ENCODE peak calls at places on chromosomes 11 and 22, in five cellular contexts. One of them, this sample, is unnamed.

GRCh38 chr11:12464303-12464702 is 86.9 kb downstream of the PARVA start:
- DNase-seq in T-cell: no peak
- DNase-seq in dermis blood vessel endothelial cell: no peak
- DNase-seq in fibroblast of the conjunctiva: no peak
- DNase-seq in CD8-positive, alpha-beta memory T cell: no peak
- DNase-seq in this sample: no peak

GRCh38 chr22:17733484-17733883 is 40.8 kb downstream of the BID start:
- DNase-seq in T-cell: no peak
- DNase-seq in dermis blood vessel endothelial cell: peak; percentile 62
- DNase-seq in fibroblast of the conjunctiva: no peak
- DNase-seq in CD8-positive, alpha-beta memory T cell: no peak
- DNase-seq in this sample: no peak

GRCh38 chr11:17275376-17276235 is 933 bp upstream of the NUCB2 start:
- DNase-seq in T-cell: no peak
- DNase-seq in dermis blood vessel endothelial cell: peak; percentile 11
- DNase-seq in fibroblast of the conjunctiva: no peak
- DNase-seq in CD8-positive, alpha-beta memory T cell: no peak
- DNase-seq in this sample: no peak

GRCh38 chr22:37330200-37331033 is 48.1 kb downstream of the CYTH4 start:
- DNase-seq in T-cell: no peak
- DNase-seq in dermis blood vessel endothelial cell: peak; percentile 81
- DNase-seq in fibroblast of the conjunctiva: peak; percentile 59
- DNase-seq in CD8-positive, alpha-beta memory T cell: no peak
- DNase-seq in this sample: peak; percentile 72

GRCh38 chr22:36375071-36375980 is 12.4 kb downstream of the MYH9 start:
- DNase-seq in T-cell: no peak
- DNase-seq in dermis blood vessel endothelial cell: peak; percentile 49
- DNase-seq in fibroblast of the conjunctiva: no peak
- DNase-seq in CD8-positive, alpha-beta memory T cell: peak; percentile 10
- DNase-seq in this sample: no peak

GRCh38 chr11:19849107-19849789 is 136.6 kb downstream of the NAV2 start:
- DNase-seq in T-cell: no peak
- DNase-seq in dermis blood vessel endothelial cell: no peak
- DNase-seq in fibroblast of the conjunctiva: no peak
- DNase-seq in CD8-positive, alpha-beta memory T cell: no peak
- DNase-seq in this sample: no peak

GRCh38 chr11:128235446-128235845 is 351.9 kb downstream of the ETS1 start:
- DNase-seq in T-cell: no peak
- DNase-seq in dermis blood vessel endothelial cell: peak; percentile 30
- DNase-seq in fibroblast of the conjunctiva: no peak
- DNase-seq in CD8-positive, alpha-beta memory T cell: no peak
- DNase-seq in this sample: peak; percentile 71

GRCh38 chr22:38451864-38452263 is 3.1 kb downstream of the KCNJ4 start:
- DNase-seq in T-cell: no peak
- DNase-seq in dermis blood vessel endothelial cell: no peak
- DNase-seq in fibroblast of the conjunctiva: no peak
- DNase-seq in CD8-positive, alpha-beta memory T cell: no peak
- DNase-seq in this sample: no peak

GRCh38 chr11:57977709-57978108 is 46.0 kb upstream of the OR9Q1 start:
- DNase-seq in T-cell: no peak
- DNase-seq in dermis blood vessel endothelial cell: no peak
- DNase-seq in fibroblast of the conjunctiva: no peak
- DNase-seq in CD8-positive, alpha-beta memory T cell: no peak
- DNase-seq in this sample: no peak

GRCh38 chr11:42043312-42043711 is 583.9 kb upstream of the LRRC4C start:
- DNase-seq in T-cell: no peak
- DNase-seq in dermis blood vessel endothelial cell: no peak
- DNase-seq in fibroblast of the conjunctiva: no peak
- DNase-seq in CD8-positive, alpha-beta memory T cell: no peak
- DNase-seq in this sample: no peak

GRCh38 chr11:119691701-119692546 is 37.1 kb downstream of the NECTIN1 start:
- DNase-seq in T-cell: no peak
- DNase-seq in dermis blood vessel endothelial cell: no peak
- DNase-seq in fibroblast of the conjunctiva: no peak
- DNase-seq in CD8-positive, alpha-beta memory T cell: no peak
- DNase-seq in this sample: no peak

GRCh38 chr11:10651579-10652361 is 41.8 kb downstream of the IRAG1 start:
- DNase-seq in T-cell: no peak
- DNase-seq in dermis blood vessel endothelial cell: no peak
- DNase-seq in fibroblast of the conjunctiva: no peak
- DNase-seq in CD8-positive, alpha-beta memory T cell: no peak
- DNase-seq in this sample: no peak

GRCh38 chr11:61055776-61056175 is 46.5 kb upstream of the CD5 start:
- DNase-seq in T-cell: no peak
- DNase-seq in dermis blood vessel endothelial cell: no peak
- DNase-seq in fibroblast of the conjunctiva: no peak
- DNase-seq in CD8-positive, alpha-beta memory T cell: no peak
- DNase-seq in this sample: no peak

GRCh38 chr11:79437274-79437980 is 3.4 kb downstream of the TENM4 start:
- DNase-seq in T-cell: no peak
- DNase-seq in dermis blood vessel endothelial cell: no peak
- DNase-seq in fibroblast of the conjunctiva: no peak
- DNase-seq in CD8-positive, alpha-beta memory T cell: no peak
- DNase-seq in this sample: peak; percentile 12

GRCh38 chr11:58525037-58525614 is 17.2 kb upstream of the OR5B21 start:
- DNase-seq in T-cell: peak; percentile 34
- DNase-seq in dermis blood vessel endothelial cell: peak; percentile 4
- DNase-seq in fibroblast of the conjunctiva: no peak
- DNase-seq in CD8-positive, alpha-beta memory T cell: peak; percentile 77
- DNase-seq in this sample: peak; percentile 16

GRCh38 chr11:45710561-45710960 is 45.1 kb upstream of the CHST1 start:
- DNase-seq in T-cell: no peak
- DNase-seq in dermis blood vessel endothelial cell: no peak
- DNase-seq in fibroblast of the conjunctiva: no peak
- DNase-seq in CD8-positive, alpha-beta memory T cell: no peak
- DNase-seq in this sample: no peak

GRCh38 chr11:70473873-70474690 is 75.8 kb downstream of the CTTN start:
- DNase-seq in T-cell: no peak
- DNase-seq in dermis blood vessel endothelial cell: no peak
- DNase-seq in fibroblast of the conjunctiva: no peak
- DNase-seq in CD8-positive, alpha-beta memory T cell: no peak
- DNase-seq in this sample: no peak

GRCh38 chr11:64969209-64969608 is 2.7 kb downstream of the MAJIN start:
- DNase-seq in T-cell: no peak
- DNase-seq in dermis blood vessel endothelial cell: peak; percentile 51
- DNase-seq in fibroblast of the conjunctiva: no peak
- DNase-seq in CD8-positive, alpha-beta memory T cell: no peak
- DNase-seq in this sample: no peak

GRCh38 chr22:27597703-27598444 is 203.7 kb downstream of the MN1 start:
- DNase-seq in T-cell: no peak
- DNase-seq in dermis blood vessel endothelial cell: peak; percentile 47
- DNase-seq in fibroblast of the conjunctiva: no peak
- DNase-seq in CD8-positive, alpha-beta memory T cell: no peak
- DNase-seq in this sample: peak; percentile 19

GRCh38 chr22:23072035-23072910 is 2.0 kb downstream of the GNAZ start:
- DNase-seq in T-cell: no peak
- DNase-seq in dermis blood vessel endothelial cell: no peak
- DNase-seq in fibroblast of the conjunctiva: no peak
- DNase-seq in CD8-positive, alpha-beta memory T cell: no peak
- DNase-seq in this sample: no peak

GRCh38 chr11:116500833-116501622 is 271.8 kb downstream of the BUD13 start:
- DNase-seq in T-cell: no peak
- DNase-seq in dermis blood vessel endothelial cell: no peak
- DNase-seq in fibroblast of the conjunctiva: no peak
- DNase-seq in CD8-positive, alpha-beta memory T cell: no peak
- DNase-seq in this sample: no peak

GRCh38 chr11:68770781-68771180 is 19.5 kb upstream of the TESMIN start:
- DNase-seq in T-cell: no peak
- DNase-seq in dermis blood vessel endothelial cell: no peak
- DNase-seq in fibroblast of the conjunctiva: no peak
- DNase-seq in CD8-positive, alpha-beta memory T cell: no peak
- DNase-seq in this sample: no peak

GRCh38 chr11:3665336-3666022 is 5.7 kb downstream of the CHRNA10 start:
- DNase-seq in T-cell: no peak
- DNase-seq in dermis blood vessel endothelial cell: no peak
- DNase-seq in fibroblast of the conjunctiva: no peak
- DNase-seq in CD8-positive, alpha-beta memory T cell: no peak
- DNase-seq in this sample: no peak

GRCh38 chr11:83448686-83449085 is 162.5 kb upstream of the CCDC90B start:
- DNase-seq in T-cell: no peak
- DNase-seq in dermis blood vessel endothelial cell: no peak
- DNase-seq in fibroblast of the conjunctiva: no peak
- DNase-seq in CD8-positive, alpha-beta memory T cell: no peak
- DNase-seq in this sample: no peak

GRCh38 chr11:1010006-1010405 is 26.5 kb downstream of the MUC6 start:
- DNase-seq in T-cell: no peak
- DNase-seq in dermis blood vessel endothelial cell: no peak
- DNase-seq in fibroblast of the conjunctiva: no peak
- DNase-seq in CD8-positive, alpha-beta memory T cell: no peak
- DNase-seq in this sample: no peak

GRCh38 chr11:12114487-12115033 is 4.2 kb downstream of the MICAL2 start:
- DNase-seq in T-cell: no peak
- DNase-seq in dermis blood vessel endothelial cell: peak; percentile 80
- DNase-seq in fibroblast of the conjunctiva: no peak
- DNase-seq in CD8-positive, alpha-beta memory T cell: no peak
- DNase-seq in this sample: peak; percentile 91

GRCh38 chr22:45720875-45721378 is 49.3 kb downstream of the ATXN10 start:
- DNase-seq in T-cell: no peak
- DNase-seq in dermis blood vessel endothelial cell: no peak
- DNase-seq in fibroblast of the conjunctiva: no peak
- DNase-seq in CD8-positive, alpha-beta memory T cell: no peak
- DNase-seq in this sample: no peak

GRCh38 chr11:64560139-64560771 is 30.8 kb upstream of the SLC22A12 start:
- DNase-seq in T-cell: no peak
- DNase-seq in dermis blood vessel endothelial cell: no peak
- DNase-seq in fibroblast of the conjunctiva: no peak
- DNase-seq in CD8-positive, alpha-beta memory T cell: no peak
- DNase-seq in this sample: no peak

GRCh38 chr11:132111781-132112380 is 741.5 kb downstream of the NTM start:
- DNase-seq in T-cell: no peak
- DNase-seq in dermis blood vessel endothelial cell: peak; percentile 22
- DNase-seq in fibroblast of the conjunctiva: peak; percentile 85
- DNase-seq in CD8-positive, alpha-beta memory T cell: no peak
- DNase-seq in this sample: peak; percentile 69

GRCh38 chr22:19291218-19291579 is 320 bp downstream of the CLTCL1 start:
- DNase-seq in T-cell: no peak
- DNase-seq in dermis blood vessel endothelial cell: peak; percentile 40
- DNase-seq in fibroblast of the conjunctiva: no peak
- DNase-seq in CD8-positive, alpha-beta memory T cell: no peak
- DNase-seq in this sample: peak; percentile 25

This sample was measured in lung microvascular endothelial cell.